ENCODE peak calls at places on chromosomes 16 and 17, in ten cellular contexts. H is activated CD8-positive, alpha-beta T cell treated with anti-CD3 and anti-CD28 coated beads, Interleukin-2, amount 10 ng/mL, durations not matched to agents 7 days and 5 days; E is progenitor cell of endocrine pancreas; P is small intestine; B is heart left ventricle; M is keratinocyte; N is fibroblast of mammary gland; S is HFFc6; W is AG09309; Y is A549. Q is an unnamed sample.

GRCh38 chr16:71441348-71441781 is 489 bp downstream of the TLE7 start:
- DNase-seq in H (no peak), E (no peak), P (no peak), B (no peak), M (no peak), N (no peak), S (no peak), W (no peak), Y (no peak), Q (no peak)

GRCh38 chr16:30351586-30352419 is 3.3 kb downstream of the CD2BP2 start:
- DNase-seq in H (no peak), E (no peak), P (no peak), B (peak; percentile 75), M (no peak), N (peak; percentile 97), S (peak; percentile 76), W (peak; percentile 72), Y (no peak), Q (no peak)

GRCh38 chr17:49061524-49061943 is 64.3 kb downstream of the IGF2BP1 start:
- DNase-seq in H (no peak), E (no peak), P (no peak), B (no peak), M (no peak), N (peak; percentile 9), S (no peak), W (no peak), Y (no peak), Q (no peak)

GRCh38 chr17:75153854-75154194 is 488 bp downstream of the JPT1 start:
- DNase-seq in H (peak; percentile 49), E (peak; percentile 47), P (peak; percentile 34), B (no peak), M (no peak), N (no peak), S (peak; percentile 7), W (no peak), Y (no peak), Q (no peak)

GRCh38 chr16:55552621-55553020 is 13.9 kb upstream of the CAPNS2 start:
- DNase-seq in H (no peak), E (no peak), P (no peak), B (no peak), M (peak; percentile 44), N (peak; percentile 76), S (peak; percentile 84), W (peak; percentile 60), Y (no peak), Q (no peak)

GRCh38 chr17:38881600-38882191 is 11.8 kb downstream of the LASP1 start:
- DNase-seq in H (peak; percentile 77), E (no peak), P (no peak), B (peak; percentile 76), M (no peak), N (peak; percentile 74), S (no peak), W (no peak), Y (no peak), Q (no peak)

GRCh38 chr17:77178050-77178449 is 37.3 kb downstream of the SEC14L1 start:
- DNase-seq in H (no peak), E (no peak), P (no peak), B (no peak), M (no peak), N (no peak), S (no peak), W (no peak), Y (no peak), Q (no peak)

GRCh38 chr17:44797809-44798208 is 32.3 kb downstream of the GJC1 start:
- DNase-seq in H (no peak), E (no peak), P (no peak), B (no peak), M (no peak), N (peak; percentile 10), S (no peak), W (no peak), Y (no peak), Q (no peak)

GRCh38 chr16:85415196-85415988 is 197.7 kb upstream of the GSE1 start:
- DNase-seq in H (no peak), E (no peak), P (no peak), B (no peak), M (no peak), N (no peak), S (no peak), W (no peak), Y (no peak), Q (no peak)

GRCh38 chr16:46857261-46857962 is 26.4 kb upstream of the C16orf87 start:
- DNase-seq in H (peak; percentile 26), E (no peak), P (peak; percentile 65), B (no peak), M (no peak), N (peak; percentile 73), S (peak; percentile 66), W (no peak), Y (peak; percentile 55), Q (no peak)

GRCh38 chr17:76155988-76156661 is 15.1 kb upstream of the FOXJ1 start:
- DNase-seq in H (no peak), E (no peak), P (no peak), B (no peak), M (no peak), N (no peak), S (no peak), W (no peak), Y (no peak), Q (no peak)

GRCh38 chr17:41975099-41976083 is 8.8 kb downstream of the CNP start:
- DNase-seq in H (no peak), E (no peak), P (no peak), B (no peak), M (no peak), N (peak; percentile 82), S (peak; percentile 27), W (no peak), Y (no peak), Q (no peak)